ENCODE peak calls at places on chromosomes 7 and 10, in seven cellular contexts. V is amniotic epithelial cell, N is astrocyte of the cerebellum, D is RPMI8226, T is HuH-7, U is mucosa of descending colon, L is chondrocyte. M is an unnamed sample.

GRCh38 chr7:37372750-37373149 is 75.9 kb downstream of the ELMO1 start:
- DNase-seq in T (no peak), N (no peak), U (no peak), V (no peak), D (no peak), L (no peak), M (no peak)

GRCh38 chr7:100010901-100011300 is 4.5 kb upstream of the ZKSCAN1 start:
- DNase-seq in V (no peak), T (no peak), N (no peak), L (no peak), D (no peak), U (no peak), M (no peak)

GRCh38 chr10:33279276-33279675 is 55.2 kb downstream of the NRP1 start:
- DNase-seq in U (no peak), V (peak), L (no peak), N (no peak), D (no peak), T (no peak), M (no peak)

GRCh38 chr7:105691029-105691691 is 109.9 kb upstream of the EFCAB10 start:
- DNase-seq in L (no peak), N (no peak), U (no peak), D (peak), T (no peak), V (peak), M (no peak)

GRCh38 chr7:10930551-10930950 is 43.1 kb upstream of the PHF14 start:
- DNase-seq in T (no peak), V (no peak), D (no peak), N (no peak), L (no peak), U (no peak), M (no peak)

GRCh38 chr7:149125189-149125863 is 798 bp downstream of the ZNF425 start:
- DNase-seq in L (no peak), U (no peak), T (no peak), D (peak), V (no peak), N (no peak), M (peak)

GRCh38 chr10:58781873-58782488 is 269.3 kb downstream of the BICC1 start:
- DNase-seq in N (peak), U (no peak), V (peak), D (peak), T (no peak), L (no peak), M (peak)

GRCh38 chr7:155410436-155410835 is 47.5 kb upstream of the EN2 start:
- DNase-seq in N (no peak), T (no peak), L (no peak), V (no peak), D (no peak), U (no peak), M (no peak)

GRCh38 chr10:14564268-14564744 is 210.4 kb downstream of the FAM107B start:
- DNase-seq in U (no peak), N (no peak), L (no peak), T (no peak), D (no peak), V (peak), M (no peak)

M was measured in OCI-LY7.